ENCODE peak calls at places on chromosomes 2 and 18, in six cellular contexts. B is IMR-90, O is neuronal stem cell, N is mesendoderm, C is mesenchymal stem cell, A is H1. Q is an unnamed sample.
A peak's percentile ranks its signal among the peaks of the same experiment; 100 is the strongest.

GRCh38 chr2:10097352-10098148 is 17.3 kb upstream of the CYS1 start:
- DNase-seq in A (no peak), N (peak; percentile 88), C (peak; percentile 68), O (no peak), B (peak; percentile 43), Q (peak; percentile 85)

GRCh38 chr2:177148477-177149154 is 64.0 kb upstream of the HNRNPA3 start:
- DNase-seq in N (peak; percentile 87), A (peak; percentile 59), C (peak; percentile 81), B (peak; percentile 66), O (peak; percentile 77), Q (peak; percentile 88)

GRCh38 chr2:45690223-45690622 is 38.7 kb downstream of the PRKCE start:
- DNase-seq in O (no peak), A (no peak), N (no peak), C (no peak), B (no peak), Q (no peak)

GRCh38 chr2:212424090-212424489 is 114.5 kb downstream of the ERBB4 start:
- DNase-seq in A (no peak), N (peak; percentile 13), B (no peak), C (no peak), O (no peak), Q (no peak)

GRCh38 chr2:80501874-80502624 is 197.5 kb upstream of the LRRTM1 start:
- DNase-seq in C (no peak), O (no peak), N (no peak), B (no peak), A (no peak), Q (no peak)

GRCh38 chr2:145411493-145411892 is 891.6 kb upstream of the ZEB2 start:
- DNase-seq in B (no peak), O (no peak), C (no peak), A (no peak), N (no peak), Q (no peak)

GRCh38 chr2:64831134-64831976 is 157.8 kb upstream of the SLC1A4 start:
- DNase-seq in C (peak; percentile 95), A (no peak), B (peak; percentile 89), O (peak; percentile 41), N (peak; percentile 82), Q (peak; percentile 85)

GRCh38 chr2:88684519-88684918 is 7.0 kb upstream of the RPIA start:
- DNase-seq in O (no peak), B (no peak), A (no peak), C (no peak), N (no peak), Q (no peak)

GRCh38 chr2:160970052-160970846 is 190.0 kb upstream of the TANK start:
- DNase-seq in O (peak; percentile 65), C (peak; percentile 93), N (peak; percentile 95), B (peak; percentile 82), A (peak; percentile 38), Q (peak; percentile 46)

GRCh38 chr18:34929336-34929780 is 111.9 kb upstream of the MAPRE2 start:
- DNase-seq in O (no peak), A (no peak), B (peak; percentile 91), N (peak; percentile 64), C (peak; percentile 90), Q (no peak)

GRCh38 chr2:9214866-9215265 is 8.3 kb downstream of the ASAP2 start:
- DNase-seq in A (no peak), C (no peak), N (no peak), B (no peak), O (no peak), Q (no peak)

GRCh38 chr2:201930831-201931230 is 102.8 kb upstream of the FZD7 start:
- DNase-seq in O (no peak), N (no peak), C (no peak), A (no peak), B (no peak), Q (no peak)

GRCh38 chr2:241892299-241893137 is 23.0 kb downstream of the RTP5 start:
- DNase-seq in C (peak; percentile 22), N (peak; percentile 16), O (no peak), B (no peak), A (no peak), Q (no peak)

GRCh38 chr2:120842456-120843439 is 107.1 kb downstream of the GLI2 start:
- DNase-seq in C (no peak), O (no peak), N (no peak), A (no peak), B (peak; percentile 63), Q (no peak)

GRCh38 chr2:47077442-47078117 is 77.5 kb downstream of the STPG4 start:
- DNase-seq in N (peak; percentile 59), B (no peak), C (no peak), O (no peak), A (no peak), Q (no peak)

GRCh38 chr2:126698991-126699390 is 43.0 kb downstream of the GYPC start:
- DNase-seq in A (no peak), C (no peak), O (no peak), B (no peak), N (peak; percentile 55), Q (no peak)

GRCh38 chr2:52821631-52822030 is 946.0 kb upstream of the CHAC2 start:
- DNase-seq in B (peak; percentile 3), C (peak; percentile 1), N (peak; percentile 28), A (no peak), O (no peak), Q (no peak)

GRCh38 chr2:169683054-169683424 is 11.2 kb downstream of the CFAP210 start:
- DNase-seq in C (no peak), A (no peak), N (no peak), O (no peak), B (no peak), Q (no peak)

GRCh38 chr2:170354855-170355649 is 177.1 kb downstream of the MYO3B start:
- DNase-seq in C (no peak), B (no peak), A (no peak), O (peak; percentile 51), N (no peak), Q (no peak)

GRCh38 chr18:11990541-11990940 is 9.2 kb downstream of the IMPA2 start:
- DNase-seq in A (no peak), C (no peak), O (no peak), B (no peak), N (no peak), Q (no peak)

GRCh38 chr18:2420367-2420766 is 150.9 kb downstream of the METTL4 start:
- DNase-seq in A (no peak), B (no peak), N (no peak), C (no peak), O (no peak), Q (no peak)

GRCh38 chr2:161223139-161223732 is 63.0 kb downstream of the TANK start:
- DNase-seq in C (peak; percentile 59), O (no peak), B (peak; percentile 64), N (peak; percentile 29), A (no peak), Q (no peak)

GRCh38 chr2:168120730-168121129 is 126.7 kb downstream of the STK39 start:
- DNase-seq in C (no peak), N (no peak), A (no peak), B (peak; percentile 29), O (no peak), Q (no peak)

GRCh38 chr2:171893196-171893823 is 734 bp downstream of the SLC25A12 start:
- DNase-seq in O (no peak), A (no peak), B (no peak), C (no peak), N (peak; percentile 64), Q (no peak)

GRCh38 chr2:150752229-150752628 is 264.8 kb upstream of the RND3 start:
- DNase-seq in A (no peak), O (no peak), B (no peak), C (no peak), N (no peak), Q (no peak)

GRCh38 chr18:32975166-32975441 is 202.3 kb upstream of the KLHL14 start:
- DNase-seq in B (no peak), C (no peak), O (no peak), N (no peak), A (no peak), Q (no peak)

GRCh38 chr18:32975501-32975900 is 202.7 kb upstream of the KLHL14 start:
- DNase-seq in B (no peak), N (no peak), A (no peak), O (no peak), C (no peak), Q (no peak)

DNA sequence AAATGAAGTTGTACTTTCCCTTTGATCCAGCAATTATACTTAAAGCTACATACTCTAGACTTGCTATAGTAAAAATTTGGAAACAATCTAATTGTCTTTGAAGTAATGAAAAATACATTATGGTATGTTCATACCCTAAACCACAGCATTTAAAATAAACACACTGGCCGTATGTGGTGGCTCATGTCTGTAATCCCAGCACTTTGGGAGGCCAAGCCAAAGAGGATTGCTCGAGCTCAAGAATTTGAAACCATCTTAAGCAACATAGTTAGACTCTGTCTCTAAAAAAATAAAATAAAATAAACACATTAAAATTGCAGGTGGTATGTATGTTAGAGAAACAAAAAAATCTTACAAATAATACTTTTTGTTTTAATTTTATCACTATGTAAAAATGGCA is 208.1 kb upstream of the KLHL14 start:
- DNase-seq in C (peak; percentile 41), B (no peak), O (no peak), A (no peak), N (no peak), Q (no peak)
- H3K23ac ChIP-seq in C (no peak overlapping the region), B (no peak overlapping the region), O (no peak overlapping the region), A (no peak overlapping the region), N (no peak overlapping the region), Q (no peak overlapping the region)

GRCh38 chr2:184824597-184824996 is 226.3 kb downstream of the ZNF804A start:
- DNase-seq in C (no peak), A (no peak), B (no peak), O (no peak), N (peak; percentile 16), Q (no peak)

GRCh38 chr2:184835081-184835728 is 236.9 kb downstream of the ZNF804A start:
- DNase-seq in C (peak; percentile 7), B (peak; percentile 12), A (no peak), N (no peak), O (no peak), Q (no peak)

DNA sequence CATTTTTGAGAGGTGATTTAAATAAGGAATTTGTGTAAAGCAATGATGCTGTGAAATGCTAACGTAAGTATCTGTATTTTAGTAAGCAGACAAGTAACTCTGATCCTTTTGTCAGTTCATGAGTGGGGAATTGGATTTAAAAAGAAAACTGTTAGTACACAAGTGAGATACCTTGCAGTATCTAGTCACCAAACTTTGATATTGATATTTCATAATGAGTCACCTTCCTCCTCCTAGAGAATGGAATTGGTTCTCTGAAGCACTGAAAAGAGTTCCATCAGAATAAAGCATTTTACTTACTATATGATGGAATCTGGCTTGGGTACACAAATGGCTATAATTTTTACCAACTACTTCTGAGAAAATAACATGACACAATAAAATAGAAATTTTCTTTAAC is 232.2 kb downstream of the ZNF804A start:
- DNase-seq in O (no peak), N (no peak), B (no peak), C (no peak), A (no peak), Q (no peak)
- H2BK15ac ChIP-seq in O (no peak overlapping the region), N (no peak overlapping the region), B (no peak overlapping the region), C (no peak overlapping the region), A (no peak overlapping the region), Q (no peak overlapping the region)

DNA sequence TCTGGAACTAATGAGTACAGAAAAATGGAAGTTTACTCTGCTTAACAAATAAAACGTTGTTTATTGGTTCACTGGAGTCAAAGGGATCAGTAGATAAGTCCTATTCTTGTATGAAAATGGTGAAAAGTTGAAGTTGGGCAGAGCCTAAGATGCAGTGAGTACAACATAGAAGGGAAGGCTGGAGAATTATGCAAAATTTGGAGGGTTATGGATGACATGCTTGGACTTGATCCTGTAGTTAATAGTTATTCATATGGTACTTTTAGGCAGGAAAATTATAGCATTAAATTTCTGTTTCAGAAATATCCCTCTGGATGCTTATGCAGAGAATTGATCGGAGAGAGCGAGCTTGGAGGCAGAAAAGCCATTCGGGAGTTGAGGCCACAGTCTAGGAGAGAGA is 167.6 kb downstream of the KCNS3 start:
- DNase-seq in A (no peak), O (no peak), B (no peak), C (no peak), N (peak; percentile 3), Q (no peak)
- H3K23ac ChIP-seq in A (no peak overlapping the region), O (no peak overlapping the region), B (no peak overlapping the region), C (no peak overlapping the region), N (no peak overlapping the region), Q (no peak overlapping the region)

GRCh38 chr2:113694438-113694837 is 62.0 kb downstream of the SLC35F5 start:
- DNase-seq in O (no peak), A (no peak), B (no peak), N (no peak), C (no peak), Q (no peak)
- H2BK15ac ChIP-seq in O (no peak overlapping the region), A (no peak overlapping the region), B (no peak overlapping the region), N (no peak overlapping the region), C (no peak overlapping the region), Q (no peak overlapping the region)

Q was measured in H9.